ENCODE peak calls at places on chromosomes 4 and X, in four cellular contexts. G, H, Y and U are unnamed samples.

GRCh38 chr4:518569-519083 is 19.6 kb downstream of the PIGG start:
- DNase-seq in G (no peak), Y (no peak), H (no peak), U (no peak)

GRCh38 chrX:133229361-133229760 is 11.2 kb upstream of the TFDP3 start:
- DNase-seq in Y (no peak), G (no peak), H (no peak), U (no peak)

GRCh38 chrX:27444093-27444908 is 18.8 kb downstream of the PPP4R3C start:
- DNase-seq in H (no peak), Y (no peak), G (no peak), U (peak; percentile 3)

GRCh38 chr4:67877086-67877485 is 6.7 kb downstream of the TMPRSS11D start:
- DNase-seq in H (no peak), Y (no peak), G (no peak), U (no peak)

GRCh38 chr4:140719693-140720092 is 36.5 kb downstream of the TBC1D9 start:
- DNase-seq in H (no peak), Y (no peak), G (no peak), U (no peak)

GRCh38 chr4:152620218-152620617 is 59.6 kb downstream of the TMEM154 start:
- DNase-seq in G (no peak), Y (no peak), H (no peak), U (no peak)

GRCh38 chr4:52657317-52657629 is 1.8 kb downstream of the USP46 start:
- DNase-seq in G (no peak), H (no peak), Y (no peak), U (no peak)

GRCh38 chrX:56802921-56803848 is 74.1 kb downstream of the NBDY start:
- DNase-seq in G (no peak), Y (peak; percentile 77), H (peak; percentile 63), U (no peak)

GRCh38 chrX:40151211-40152172 is 53.7 kb upstream of the BCOR start:
- DNase-seq in G (no peak), H (peak; percentile 71), Y (no peak), U (no peak)

GRCh38 chrX:34918856-34919255 is 23.7 kb upstream of the FAM47B start:
- DNase-seq in Y (no peak), H (peak; percentile 0), G (no peak), U (no peak)

GRCh38 chr4:174408841-174409552 is 113.3 kb downstream of the HPGD start:
- DNase-seq in H (no peak), Y (no peak), G (no peak), U (no peak)

GRCh38 chr4:40547446-40548132 is 82.1 kb downstream of the RBM47 start:
- DNase-seq in H (no peak), Y (no peak), G (no peak), U (no peak)

GRCh38 chr4:152817331-152817730 is 37.6 kb downstream of the ARFIP1 start:
- DNase-seq in H (no peak), Y (no peak), G (no peak), U (no peak)

GRCh38 chr4:57182132-57182874 is 72.1 kb upstream of the IGFBP7 start:
- DNase-seq in G (no peak), H (no peak), Y (no peak), U (no peak)

DNA sequence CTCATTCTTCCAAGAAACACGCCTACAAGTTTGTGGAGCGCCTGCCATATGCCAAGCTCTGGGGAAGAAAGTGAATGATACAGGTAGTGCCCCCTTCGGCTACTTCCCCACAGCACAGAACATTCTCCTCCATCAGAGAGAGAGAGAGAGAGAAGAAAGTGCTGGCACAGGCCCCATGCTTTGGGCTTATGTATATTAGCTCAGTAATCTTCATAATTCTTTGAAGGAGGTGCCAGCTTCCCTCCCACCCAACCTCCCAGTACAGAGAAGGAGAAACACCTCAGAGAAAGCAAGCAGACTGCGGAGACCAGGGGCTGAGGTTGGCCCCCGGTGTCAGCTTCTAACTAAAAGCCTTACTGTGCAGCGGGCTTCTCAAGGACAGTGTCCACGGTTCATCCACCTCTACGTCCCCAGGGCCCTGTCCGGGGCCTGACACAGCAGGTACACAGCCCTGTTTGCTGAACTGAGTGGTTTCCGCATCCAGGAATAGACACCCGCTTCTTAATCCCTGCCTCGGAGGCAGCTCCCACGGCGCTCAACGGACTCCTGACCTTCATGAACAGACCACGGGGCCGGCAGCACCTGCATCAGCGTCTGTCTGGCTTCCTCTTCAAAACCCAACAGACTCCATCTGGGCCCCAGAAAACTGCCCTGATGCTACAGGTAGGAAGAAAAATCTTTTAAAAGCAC is 50.2 kb downstream of the JAKMIP1 start:
- DNase-seq in Y (no peak), H (no peak), G (no peak), U (no peak)
- TF ChIP-seq SPI1 in Y (no peak), H (no peak), G (no peak), U (no peak)

GRCh38 chrX:37380920-37381319 is 31.8 kb downstream of the PRRG1 start:
- DNase-seq in Y (no peak), G (no peak), H (peak; percentile 60), U (no peak)
- TF ChIP-seq POLR2AphosphoS5 in Y (no peak), G (no peak), H (no peak), U (no peak)

GRCh38 chr4:184199780-184200179 is 17.9 kb downstream of the ENPP6 start:
- DNase-seq in Y (no peak), G (no peak), H (no peak), U (no peak)
- TF ChIP-seq SPI1 in Y (no peak), G (no peak), H (no peak), U (no peak)

DNA sequence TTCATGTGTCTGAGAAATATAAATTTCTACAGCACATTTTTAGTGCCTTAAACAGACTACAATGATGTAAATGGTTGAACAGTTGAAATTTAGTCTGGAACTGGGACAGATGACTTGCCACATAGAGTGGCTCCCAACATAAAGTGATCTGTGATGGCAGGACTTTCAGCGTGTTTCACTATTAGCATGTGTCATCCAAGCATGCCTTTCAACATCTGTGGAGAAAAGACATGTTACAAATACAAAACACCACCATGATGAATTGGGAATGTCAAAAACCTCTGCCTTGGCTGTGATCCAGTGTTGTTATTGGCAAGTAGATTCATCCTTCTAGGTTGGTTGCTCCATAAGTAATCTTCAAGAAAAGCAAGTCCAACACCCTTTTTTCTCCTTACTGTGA is 348.7 kb downstream of the MAPK10 start:
- DNase-seq in G (no peak), Y (no peak), H (no peak), U (no peak)
- TF ChIP-seq POLR2AphosphoS5 in G (no peak), Y (no peak), H (no peak), U (no peak)

DNA sequence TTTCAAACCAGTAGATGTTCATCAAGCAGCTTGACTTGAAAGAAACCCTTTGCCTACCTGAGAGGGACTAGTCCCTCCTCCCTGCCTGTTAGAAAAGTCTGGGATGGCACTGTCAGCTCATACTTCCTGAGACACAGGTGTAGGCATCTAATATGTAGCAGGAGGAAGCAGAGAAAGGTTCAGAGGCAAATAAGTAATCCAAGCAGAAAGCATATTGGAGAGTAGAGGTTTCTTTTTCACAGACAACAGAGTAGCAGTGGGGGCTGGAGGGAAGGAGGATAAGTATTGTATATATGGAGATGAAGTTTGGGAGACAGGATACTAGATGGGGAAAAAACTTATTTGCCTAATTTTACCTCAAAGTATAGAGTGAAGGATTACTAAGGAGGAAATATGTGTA is 81.5 kb downstream of the FNIP2 start:
- DNase-seq in H (no peak), Y (no peak), G (no peak), U (no peak)
- TF ChIP-seq SPI1 in H (no peak), Y (no peak), G (no peak), U (no peak)

DNA sequence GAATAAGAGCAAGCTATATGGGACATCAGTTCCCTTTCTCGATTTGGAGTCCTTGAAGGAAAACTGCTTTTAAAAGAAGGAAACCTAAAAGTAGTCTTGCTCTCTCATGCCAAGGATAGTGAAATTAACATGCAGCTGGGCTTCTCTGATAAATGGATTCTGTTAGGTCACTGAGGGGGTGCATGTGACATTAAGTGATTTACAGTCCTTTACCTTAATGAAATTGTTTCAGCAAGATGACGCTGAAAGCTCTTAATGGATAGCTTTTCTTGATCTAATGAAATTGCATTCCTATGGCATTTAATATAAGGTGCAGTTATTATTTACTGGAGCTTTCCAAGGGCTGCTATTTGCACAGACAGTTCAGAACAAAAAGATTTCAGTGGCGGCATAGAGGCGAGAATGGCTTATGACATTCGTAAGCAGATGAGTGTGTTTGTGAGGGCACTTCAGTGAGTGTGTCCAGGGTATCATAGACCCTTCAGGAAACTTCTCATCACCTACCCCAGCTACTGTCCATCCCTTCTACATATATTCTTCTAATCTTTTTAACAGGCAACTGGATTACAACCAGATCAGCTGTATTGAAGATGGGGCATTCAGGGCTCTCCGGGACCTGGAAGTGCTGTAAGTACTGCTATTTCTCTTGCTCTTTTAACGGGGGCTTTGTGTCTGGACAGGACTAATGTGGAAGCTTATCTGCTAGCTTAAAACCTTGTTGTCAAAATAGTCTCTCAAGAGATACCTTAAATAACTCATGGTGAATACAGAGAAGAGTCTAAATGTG is 219.9 kb upstream of the PACRGL start:
- DNase-seq in H (peak; percentile 59), G (no peak), Y (no peak), U (no peak)
- TF ChIP-seq POLR2AphosphoS5 in H (no peak), G (no peak), Y (no peak), U (no peak)

GRCh38 chr4:41628916-41629315 is 91.0 kb downstream of the LIMCH1 start:
- DNase-seq in Y (no peak), G (no peak), H (no peak), U (no peak)

GRCh38 chr4:41633321-41633720 is 95.4 kb downstream of the LIMCH1 start:
- DNase-seq in Y (no peak), G (no peak), H (no peak), U (no peak)

GRCh38 chr4:41632481-41633073 is 94.6 kb downstream of the LIMCH1 start:
- DNase-seq in H (no peak), Y (no peak), G (no peak), U (no peak)

GRCh38 chr4:41635441-41635840 is 97.5 kb downstream of the LIMCH1 start:
- DNase-seq in H (no peak), Y (no peak), G (no peak), U (no peak)

GRCh38 chr4:41631538-41631937 is 93.6 kb downstream of the LIMCH1 start:
- DNase-seq in H (no peak), Y (no peak), G (no peak), U (no peak)
- TF ChIP-seq SPI1 in H (no peak), Y (no peak), G (no peak), U (no peak)

DNA sequence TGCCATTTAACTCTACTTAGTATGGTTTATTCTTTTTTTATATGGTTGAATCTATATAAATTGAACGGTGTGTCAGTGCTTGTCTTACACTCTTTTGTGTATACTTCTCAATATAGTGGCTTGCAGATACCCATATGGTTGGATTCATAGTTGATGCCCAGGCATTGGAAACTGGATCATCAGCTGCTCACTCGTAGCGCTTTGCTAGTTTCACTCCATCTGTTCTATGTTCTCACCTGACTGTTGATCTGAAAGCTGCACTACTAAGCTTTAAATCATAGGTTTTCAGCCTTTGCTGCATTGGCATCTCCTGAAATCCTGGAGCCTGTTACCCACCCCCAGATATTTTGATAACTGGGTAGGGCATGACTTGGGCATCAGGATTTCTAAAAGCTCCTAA is 121.6 kb upstream of the DCLK2 start:
- DNase-seq in H (no peak), G (no peak), Y (no peak), U (no peak)
- TF ChIP-seq POLR2AphosphoS5 in H (no peak), G (no peak), Y (no peak), U (no peak)

DNA sequence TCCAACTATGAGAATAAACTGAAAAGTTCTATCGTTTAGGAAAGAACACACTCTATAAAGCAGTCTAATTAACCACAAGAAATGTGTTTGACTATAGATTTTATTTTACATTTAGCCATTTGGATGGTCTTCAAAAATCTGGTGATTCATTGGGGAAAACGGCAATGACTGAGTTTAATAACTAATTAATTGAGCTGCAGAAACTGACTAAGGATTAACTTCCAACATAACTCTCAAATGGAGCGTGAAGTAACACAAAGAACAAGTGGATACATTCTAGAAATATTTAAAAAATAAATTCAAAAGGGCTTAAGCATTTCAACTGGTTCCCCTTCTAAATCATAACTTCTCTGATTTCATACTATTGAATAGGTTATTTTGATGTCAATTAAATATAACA is 1582.4 kb downstream of the PCDH18 start:
- DNase-seq in G (no peak), H (no peak), Y (no peak), U (no peak)
- TF ChIP-seq SPI1 in G (no peak), H (no peak), Y (no peak), U (no peak)